ENCODE peak calls at places on chromosome 18, in four cellular contexts. K, Z, P and T are unnamed samples.

GRCh38 chr18:59900222-59901128 is 679 bp downstream of the PMAIP1 start:
- DNase-seq in P (no peak), K (peak; percentile 59), Z (no peak), T (no peak)

GRCh38 chr18:45359275-45360009 is 255.8 kb upstream of the SLC14A2 start:
- DNase-seq in K (no peak), Z (no peak), P (no peak), T (no peak)

GRCh38 chr18:26524952-26525351 is 23.4 kb downstream of the KCTD1 start:
- DNase-seq in K (no peak), P (no peak), Z (no peak), T (no peak)

GRCh38 chr18:80086281-80086680 is 22.8 kb upstream of the ADNP2 start:
- DNase-seq in K (no peak), Z (no peak), P (no peak), T (no peak)

GRCh38 chr18:35289293-35290069 is 548 bp downstream of the ZSCAN30 start:
- DNase-seq in Z (peak; percentile 4), P (no peak), K (peak; percentile 45), T (peak; percentile 55)

GRCh38 chr18:22914633-22915032 is 18.5 kb upstream of the RBBP8 start:
- DNase-seq in Z (peak; percentile 34), K (no peak), P (no peak), T (no peak)

GRCh38 chr18:56321470-56321869 is 316.9 kb downstream of the TXNL1 start:
- DNase-seq in Z (no peak), P (no peak), K (no peak), T (no peak)

GRCh38 chr18:24068945-24069693 is 54.6 kb downstream of the TTC39C start:
- DNase-seq in Z (no peak), K (no peak), P (no peak), T (no peak)

GRCh38 chr18:76412010-76412817 is 82.8 kb downstream of the ZNF516 start:
- DNase-seq in K (no peak), Z (no peak), P (no peak), T (no peak)

GRCh38 chr18:68740966-68741365 is 26.1 kb upstream of the TMX3 start:
- DNase-seq in K (no peak), Z (no peak), P (no peak), T (no peak)

GRCh38 chr18:68733693-68734092 is 18.8 kb upstream of the TMX3 start:
- DNase-seq in P (no peak), K (no peak), Z (no peak), T (no peak)

GRCh38 chr18:68734311-68734710 is 19.4 kb upstream of the TMX3 start:
- DNase-seq in K (no peak), P (no peak), Z (no peak), T (no peak)

GRCh38 chr18:68738572-68738971 is 23.7 kb upstream of the TMX3 start:
- DNase-seq in Z (no peak), K (no peak), P (no peak), T (no peak)

DNA sequence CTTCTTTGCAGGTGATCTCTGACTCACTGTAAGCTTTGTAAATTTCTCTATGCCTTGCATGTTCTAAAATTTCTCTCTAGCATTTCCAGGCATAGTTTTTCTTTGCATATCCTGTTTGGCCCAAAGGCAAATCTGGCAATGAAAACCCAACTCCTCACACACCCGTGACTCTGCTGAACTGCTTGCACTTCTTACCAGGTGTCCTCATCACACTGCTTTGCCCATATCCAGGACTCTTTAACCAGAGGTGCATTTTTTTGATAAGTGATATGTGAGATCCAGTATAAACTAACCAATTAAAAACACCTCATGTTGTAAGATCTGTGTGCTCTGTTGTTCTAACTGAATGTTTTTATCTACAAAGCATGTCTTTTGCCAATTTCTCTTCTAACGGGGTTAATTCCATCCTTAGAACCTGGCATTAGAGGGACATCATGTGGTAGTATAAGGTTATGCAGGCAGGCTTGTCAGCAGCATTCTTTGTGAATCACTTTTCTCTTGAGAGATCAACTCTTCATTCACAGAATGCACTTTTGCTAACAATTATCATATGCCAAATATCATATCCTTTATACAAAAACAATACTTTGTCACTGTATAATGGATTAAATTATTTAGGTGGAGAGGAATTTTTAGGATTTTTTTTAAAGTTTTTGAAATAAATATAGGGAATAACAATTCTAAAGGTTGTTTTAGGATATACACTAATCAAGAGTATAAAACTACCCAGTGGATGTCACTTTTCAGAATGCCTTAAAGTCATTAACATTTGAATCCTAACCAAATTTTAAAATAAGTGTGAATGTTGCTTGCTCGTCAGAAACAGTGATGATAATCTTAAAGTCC is 20.8 kb upstream of the TMX3 start:
- DNase-seq in K (peak; percentile 31), P (no peak), Z (peak; percentile 28), T (peak; percentile 24)
- TF ChIP-seq FOXM1 in K (no peak), P (no peak), Z (no peak), T (no peak)

GRCh38 chr18:9968081-9968848 is 54.4 kb downstream of the VAPA start:
- DNase-seq in Z (no peak), P (no peak), K (no peak), T (no peak)

GRCh38 chr18:9973461-9973860 is 59.6 kb downstream of the VAPA start:
- DNase-seq in K (no peak), Z (no peak), P (no peak), T (no peak)

GRCh38 chr18:9969247-9969646 is 55.4 kb downstream of the VAPA start:
- DNase-seq in P (no peak), K (no peak), Z (no peak), T (no peak)

GRCh38 chr18:9974279-9974915 is 60.6 kb downstream of the VAPA start:
- DNase-seq in Z (no peak), P (no peak), K (no peak), T (no peak)

GRCh38 chr18:9971313-9971920 is 57.6 kb downstream of the VAPA start:
- DNase-seq in K (peak; percentile 91), P (peak; percentile 27), Z (peak; percentile 64), T (peak; percentile 35)
- TF ChIP-seq SP1 in K (no peak), P (no peak), Z (no peak), T (no peak)

GRCh38 chr18:63079114-63079513 is 240.5 kb downstream of the BCL2 start:
- DNase-seq in Z (no peak), K (no peak), P (peak; percentile 55), T (no peak)
- TF ChIP-seq FOXM1 in Z (no peak), K (no peak), P (no peak), T (no peak)

GRCh38 chr18:48938827-48939367 is 11.9 kb downstream of the SMAD7 start:
- DNase-seq in P (no peak), K (no peak), Z (no peak), T (no peak)
- TF ChIP-seq SP1 in P (no peak), K (no peak), Z (no peak), T (no peak)

DNA sequence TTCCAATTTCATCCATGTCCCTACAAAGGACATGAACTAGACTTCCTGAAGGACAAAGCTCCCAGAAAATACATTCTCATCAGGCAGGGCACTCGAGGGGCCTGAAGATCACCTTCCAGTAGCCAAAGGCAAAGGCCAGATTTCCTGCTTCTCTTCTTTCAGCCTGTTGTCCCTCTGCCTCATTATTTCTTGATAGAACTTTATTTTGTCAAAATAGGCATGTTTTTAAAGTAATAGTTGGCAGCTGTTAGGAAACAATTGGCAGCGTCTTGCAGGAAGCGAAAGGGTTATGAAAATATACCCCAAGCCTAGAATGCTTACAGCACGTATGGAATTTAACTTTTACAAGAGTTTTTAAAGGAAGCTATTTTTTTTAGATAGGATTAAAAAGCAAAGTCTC is 74.9 kb downstream of the LINC00305 start:
- DNase-seq in Z (no peak), K (no peak), P (no peak), T (no peak)
- TF ChIP-seq FOXM1 in Z (no peak), K (no peak), P (no peak), T (no peak)

DNA sequence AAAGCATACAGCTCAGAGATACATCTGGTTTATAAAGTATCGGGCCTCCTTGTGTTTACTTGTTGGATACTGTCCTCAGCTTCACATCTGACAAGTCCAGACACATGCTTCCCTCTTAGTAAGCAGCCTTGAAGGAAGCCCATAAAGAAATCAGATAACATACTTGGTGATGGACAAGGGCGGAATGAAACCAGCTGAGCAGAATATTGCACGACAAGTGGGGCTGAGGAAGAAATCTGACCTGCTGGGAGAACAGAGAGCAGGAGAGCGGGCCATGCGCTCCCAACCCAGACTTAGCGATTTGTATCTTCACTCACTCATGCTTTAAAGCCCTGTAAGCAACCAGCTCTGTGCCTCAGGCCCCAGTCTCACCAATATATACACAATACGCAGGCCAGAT is 208.4 kb downstream of the CDH20 start:
- DNase-seq in Z (no peak), P (no peak), K (no peak), T (no peak)
- TF ChIP-seq SP1 in Z (no peak), P (no peak), K (no peak), T (no peak)

GRCh38 chr18:51614967-51615571 is 417.6 kb upstream of the MEX3C start:
- DNase-seq in P (no peak), K (no peak), Z (no peak), T (no peak)

GRCh38 chr18:51614033-51614432 is 416.6 kb upstream of the MEX3C start:
- DNase-seq in Z (peak; percentile 5), P (no peak), K (no peak), T (no peak)

GRCh38 chr18:51617572-51618260 is 420.2 kb upstream of the MEX3C start:
- DNase-seq in Z (no peak), P (no peak), K (no peak), T (no peak)

GRCh38 chr18:51619283-51619682 is 421.8 kb upstream of the MEX3C start:
- DNase-seq in P (no peak), Z (no peak), K (no peak), T (no peak)

GRCh38 chr18:51617167-51617566 is 419.7 kb upstream of the MEX3C start:
- DNase-seq in P (no peak), K (no peak), Z (no peak), T (no peak)
- TF ChIP-seq FOXM1 in P (no peak), K (no peak), Z (no peak), T (no peak)

GRCh38 chr18:49944681-49945080 is 131.3 kb upstream of the ACAA2 start:
- DNase-seq in K (peak; percentile 7), P (no peak), Z (no peak), T (no peak)
- TF ChIP-seq SP1 in K (no peak), P (no peak), Z (no peak), T (no peak)